ENCODE peak calls at places on chromosomes 3 and 15, in seven cellular contexts. B is choroid plexus epithelial cell, I is tibial nerve, G is foreskin fibroblast, P is astrocyte of the spinal cord, J is WERI-Rb-1, A is Caco-2. U is an unnamed sample.
A peak's percentile ranks its signal among the peaks of the same experiment; 100 is the strongest.

GRCh38 chr15:68553994-68554715 is 24.6 kb upstream of the CORO2B start:
- DNase-seq in P (peak; percentile 62), I (peak; percentile 87), G (peak; percentile 37), B (peak; percentile 77), J (peak; percentile 87), A (peak; percentile 76), U (peak; percentile 64)

GRCh38 chr15:48242015-48242414 is 35.9 kb downstream of the SLC12A1 start:
- DNase-seq in B (no peak), A (no peak), G (no peak), P (no peak), I (no peak), J (no peak), U (no peak)

GRCh38 chr3:60017631-60018030 is 967.8 kb upstream of the CFAP20DC start:
- DNase-seq in A (no peak), B (peak; percentile 2), P (peak; percentile 83), J (no peak), G (no peak), I (no peak), U (peak; percentile 65)

GRCh38 chr15:31262901-31263671 is 63.5 kb upstream of the KLF13 start:
- DNase-seq in J (no peak), G (peak; percentile 39), I (no peak), B (peak; percentile 67), P (no peak), A (no peak), U (peak; percentile 89)

GRCh38 chr3:177977381-177978158 is 558.7 kb upstream of the KCNMB2 start:
- DNase-seq in G (peak; percentile 91), I (no peak), P (peak; percentile 91), J (no peak), B (peak; percentile 94), A (no peak), U (no peak)

GRCh38 chr15:28998511-28998910 is 112.7 kb downstream of the APBA2 start:
- DNase-seq in J (no peak), B (no peak), A (peak; percentile 15), I (no peak), P (no peak), G (no peak), U (peak; percentile 14)

GRCh38 chr15:81360491-81360890 is 13.5 kb downstream of the TMC3 start:
- DNase-seq in J (no peak), G (no peak), I (no peak), A (no peak), P (no peak), B (no peak), U (no peak)

GRCh38 chr15:70762469-70763119 is 764 bp downstream of the UACA start:
- DNase-seq in P (peak; percentile 60), I (peak; percentile 58), J (peak; percentile 35), B (peak; percentile 86), G (peak; percentile 58), A (peak; percentile 58), U (no peak)

GRCh38 chr3:182485306-182485705 is 308.0 kb upstream of the ATP11B start:
- DNase-seq in G (no peak), B (no peak), I (no peak), A (no peak), P (no peak), J (no peak), U (no peak)

GRCh38 chr3:62159693-62160092 is 213.7 kb downstream of the FEZF2 start:
- DNase-seq in A (no peak), B (peak; percentile 73), J (no peak), P (peak; percentile 78), I (peak; percentile 81), G (peak; percentile 84), U (no peak)

GRCh38 chr15:83300826-83301225 is 16.4 kb upstream of the BNC1 start:
- DNase-seq in J (no peak), A (no peak), G (no peak), P (no peak), I (no peak), B (peak; percentile 42), U (no peak)

GRCh38 chr3:16906679-16907078 is 21.9 kb downstream of the PLCL2 start:
- DNase-seq in A (no peak), P (peak; percentile 38), B (peak; percentile 69), G (peak; percentile 45), J (no peak), I (no peak), U (peak; percentile 61)

DNA sequence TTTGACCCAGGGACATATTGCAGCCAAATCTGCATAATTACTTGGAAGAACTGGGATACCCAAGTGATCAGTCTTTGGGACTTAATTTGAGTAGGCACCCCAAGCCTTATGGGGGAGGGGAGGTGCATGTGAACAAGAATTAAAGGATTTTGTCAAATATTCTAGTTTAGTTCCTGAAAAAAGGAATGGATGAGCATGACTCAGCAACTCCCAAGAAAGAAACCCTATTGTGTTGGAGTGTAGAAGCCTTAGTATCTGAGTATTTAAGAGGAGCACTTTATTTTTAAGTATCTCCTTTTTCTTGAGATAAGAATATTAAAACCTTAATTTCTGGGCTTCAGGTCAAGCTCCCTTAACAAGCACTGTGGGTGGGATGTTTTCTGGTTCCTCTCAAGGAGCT is 222.4 kb downstream of the CD47 start:
- DNase-seq in P (no peak), B (no peak), J (no peak), I (no peak), G (no peak), A (no peak), U (no peak)
- H3K4me3 ChIP-seq in P (no peak overlapping the region), B (no peak overlapping the region), J (no peak overlapping the region), I (no peak overlapping the region), G (no peak overlapping the region), A (no peak overlapping the region), U (no peak overlapping the region)

GRCh38 chr3:154684021-154684420 is 254.0 kb upstream of the GPR149 start:
- DNase-seq in I (no peak), P (no peak), J (no peak), B (no peak), A (peak; percentile 21), G (no peak), U (peak; percentile 30)
- TF ChIP-seq CTCF in I (no peak), P (no peak), J (peak; percentile 17), B (no peak), A (peak; percentile 23), G (no peak), U (peak; percentile 14)

GRCh38 chr3:137764001-137764433 is at the start of gene SOX14:
- DNase-seq in G (no peak), I (no peak), J (peak; percentile 88), A (peak; percentile 82), P (no peak), B (no peak), U (no peak)
- H3K4me3 ChIP-seq in G (no peak within 1 kb of the TSS), I (peak within 1 kb of the TSS; percentile 10), J (peak within 1 kb of the TSS; percentile 55), A (peak within 1 kb of the TSS; percentile 22), P (no peak within 1 kb of the TSS), B (no peak within 1 kb of the TSS), U (no peak within 1 kb of the TSS)

GRCh38 chr3:153666911-153667310 is 454.3 kb upstream of the ARHGEF26 start:
- DNase-seq in I (no peak), A (peak; percentile 24), G (no peak), J (no peak), B (no peak), P (no peak), U (no peak)

GRCh38 chr3:153667341-153667740 is 453.8 kb upstream of the ARHGEF26 start:
- DNase-seq in B (peak; percentile 25), P (peak; percentile 16), G (peak; percentile 10), I (no peak), A (no peak), J (no peak), U (no peak)

GRCh38 chr3:153673853-153674252 is 447.3 kb upstream of the ARHGEF26 start:
- DNase-seq in J (no peak), I (no peak), G (no peak), A (no peak), P (no peak), B (no peak), U (no peak)

GRCh38 chr3:153670577-153670976 is 450.6 kb upstream of the ARHGEF26 start:
- DNase-seq in J (no peak), P (no peak), A (no peak), I (no peak), B (no peak), G (no peak), U (no peak)

GRCh38 chr3:153669527-153669926 is 451.7 kb upstream of the ARHGEF26 start:
- DNase-seq in I (no peak), J (no peak), B (no peak), G (no peak), P (no peak), A (no peak), U (no peak)
- TF ChIP-seq CTCF in I (no peak), J (no peak), B (peak; percentile 18), G (peak; percentile 10), P (peak; percentile 6), A (no peak), U (no peak)

GRCh38 chr3:100403956-100404548 is 2.7 kb downstream of the LNP1 start:
- DNase-seq in I (no peak), G (no peak), P (no peak), A (no peak), B (no peak), J (no peak), U (no peak)
- H3K4me3 ChIP-seq in I (no peak overlapping the region), G (peak overlapping the region; percentile 76), P (no peak overlapping the region), A (no peak overlapping the region), B (no peak overlapping the region), J (no peak overlapping the region), U (peak overlapping the region; percentile 99)

DNA sequence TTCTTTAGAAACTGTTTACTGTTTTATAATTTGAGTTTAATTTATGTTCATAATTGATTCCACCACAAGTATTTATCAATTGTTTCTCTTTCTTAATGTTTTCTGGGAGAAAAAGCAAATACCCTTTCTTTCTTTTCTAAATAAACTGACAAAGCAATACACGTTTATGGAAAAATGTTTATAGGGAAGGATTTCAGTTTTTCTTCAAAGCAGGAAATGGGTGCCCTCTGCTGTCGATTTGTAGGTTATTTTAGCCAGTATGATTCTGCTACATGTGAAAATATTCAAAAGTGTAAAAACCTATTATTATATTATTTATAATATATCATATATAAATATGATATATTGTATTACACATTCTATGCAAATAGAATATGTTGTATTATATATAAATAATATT is 921.0 kb upstream of the ROBO1 start:
- DNase-seq in J (no peak), B (peak; percentile 83), I (no peak), G (no peak), A (peak; percentile 19), P (peak; percentile 50), U (no peak)
- TF ChIP-seq CTCF in J (peak; percentile 8), B (peak; percentile 52), I (no peak), G (no peak), A (peak; percentile 30), P (peak; percentile 52), U (no peak)

GRCh38 chr15:88610756-88611231 is 10.3 kb upstream of the AEN start:
- DNase-seq in P (no peak), A (no peak), G (no peak), J (no peak), I (no peak), B (no peak), U (no peak)
- H3K4me3 ChIP-seq in P (no peak overlapping the region), A (no peak overlapping the region), G (no peak overlapping the region), J (no peak overlapping the region), I (no peak overlapping the region), B (no peak overlapping the region), U (no peak overlapping the region)

U was measured in GM12865.